ENCODE peak calls at places on chromosome 4, in eight cellular contexts. W is adrenal gland, B is thyroid gland, Z is MM.1S, Q is colonic mucosa, P is breast epithelium, N is upper lobe of left lung, E is GM12878. L is an unnamed sample.

GRCh38 chr4:105895609-105896460 is 564 bp downstream of the NPNT start:
- DNase-seq in Q (peak; percentile 60), B (peak; percentile 65), W (no peak), P (peak; percentile 69), E (no peak), N (peak; percentile 67), Z (peak; percentile 62), L (peak; percentile 26)

GRCh38 chr4:169314906-169315305 is 44.1 kb upstream of the SH3RF1 start:
- DNase-seq in B (peak; percentile 93), P (peak; percentile 60), Z (no peak), Q (peak; percentile 97), N (peak; percentile 62), W (peak; percentile 61), E (no peak), L (peak; percentile 50)

GRCh38 chr4:130165381-130165780 is 1069.4 kb downstream of the C4orf33 start:
- DNase-seq in P (no peak), N (no peak), Q (no peak), E (no peak), W (no peak), Z (no peak), B (no peak), L (no peak)

GRCh38 chr4:121199742-121200561 is 35.8 kb upstream of the TNIP3 start:
- DNase-seq in Z (no peak), W (no peak), E (peak; percentile 81), Q (no peak), B (no peak), N (no peak), P (no peak), L (no peak)

GRCh38 chr4:78002260-78002659 is 54.9 kb upstream of the FRAS1 start:
- DNase-seq in Z (no peak), N (no peak), B (no peak), Q (no peak), W (no peak), E (no peak), P (no peak), L (no peak)

GRCh38 chr4:38368612-38369011 is 295.4 kb upstream of the KLF3 start:
- DNase-seq in W (no peak), B (no peak), Q (no peak), P (no peak), E (no peak), Z (no peak), N (no peak), L (no peak)

GRCh38 chr4:158020175-158020574 is 152.7 kb downstream of the GASK1B start:
- DNase-seq in N (peak; percentile 77), Q (peak; percentile 36), B (no peak), E (no peak), P (no peak), Z (no peak), W (peak; percentile 48), L (peak; percentile 76)

GRCh38 chr4:95560791-95561190 is 12.0 kb upstream of the UNC5C start:
- DNase-seq in P (no peak), N (no peak), E (no peak), B (no peak), Z (no peak), Q (no peak), W (no peak), L (no peak)

GRCh38 chr4:177008071-177008835 is 215.5 kb upstream of the VEGFC start:
- DNase-seq in Q (no peak), E (no peak), Z (no peak), N (no peak), P (no peak), B (no peak), W (no peak), L (no peak)

GRCh38 chr4:110132822-110133719 is 65.3 kb downstream of the ELOVL6 start:
- DNase-seq in N (no peak), Q (peak; percentile 34), B (no peak), E (no peak), Z (no peak), W (no peak), P (no peak), L (no peak)

GRCh38 chr4:147361726-147362125 is 119.2 kb upstream of the EDNRA start:
- DNase-seq in Z (no peak), P (no peak), Q (peak; percentile 77), N (peak; percentile 34), W (peak; percentile 36), B (no peak), E (no peak), L (peak; percentile 61)

GRCh38 chr4:111400736-111401135 is 744.5 kb upstream of the FAM241A start:
- DNase-seq in P (no peak), W (no peak), N (no peak), Q (no peak), B (peak; percentile 31), E (no peak), Z (no peak), L (peak; percentile 49)

GRCh38 chr4:158769175-158769831 is 477 bp downstream of the FNIP2 start:
- DNase-seq in E (no peak), W (peak; percentile 47), P (no peak), B (peak; percentile 44), N (peak; percentile 55), Z (peak; percentile 34), Q (peak; percentile 45), L (peak; percentile 35)

GRCh38 chr4:2261110-2261852 is 628 bp downstream of the MXD4 start:
- DNase-seq in N (peak; percentile 61), E (no peak), Z (peak; percentile 61), Q (peak; percentile 62), W (peak; percentile 40), P (peak; percentile 58), B (peak; percentile 57), L (no peak)

GRCh38 chr4:101211146-101211553 is 136.2 kb downstream of the PPP3CA start:
- DNase-seq in B (no peak), N (no peak), E (no peak), Z (no peak), P (no peak), W (no peak), Q (no peak), L (no peak)

GRCh38 chr4:2497931-2498330 is 29.0 kb downstream of the RNF4 start:
- DNase-seq in E (peak; percentile 90), Q (no peak), B (peak; percentile 60), W (peak; percentile 44), N (peak; percentile 27), Z (peak; percentile 42), P (no peak), L (no peak)

GRCh38 chr4:153521467-153521866 is 55.3 kb downstream of the TMEM131L start:
- DNase-seq in Z (no peak), B (no peak), N (no peak), P (no peak), Q (peak; percentile 11), E (peak; percentile 57), W (no peak), L (no peak)

GRCh38 chr4:33060873-33061542 is 2340.8 kb downstream of the PCDH7 start:
- DNase-seq in W (no peak), N (peak; percentile 21), Q (peak; percentile 34), E (no peak), B (peak; percentile 41), Z (peak; percentile 22), P (no peak), L (peak; percentile 64)

GRCh38 chr4:83011779-83012630 is 1.4 kb upstream of the LIN54 start:
- DNase-seq in Z (peak; percentile 27), E (no peak), N (peak; percentile 48), Q (peak; percentile 53), P (peak; percentile 63), B (peak; percentile 70), W (peak; percentile 38), L (peak; percentile 49)

GRCh38 chr4:15805583-15806517 is 27.7 kb downstream of the CD38 start:
- DNase-seq in Q (peak; percentile 51), P (no peak), E (peak; percentile 48), Z (peak; percentile 74), B (peak; percentile 25), N (peak; percentile 30), W (peak; percentile 36), L (peak; percentile 63)

GRCh38 chr4:20249333-20249732 is 2.4 kb upstream of the SLIT2 start:
- DNase-seq in Q (no peak), B (peak; percentile 6), N (no peak), W (no peak), P (no peak), E (no peak), Z (peak; percentile 22), L (no peak)

GRCh38 chr4:20252656-20253271 is 1.1 kb downstream of the SLIT2 start:
- DNase-seq in Q (no peak), B (peak; percentile 34), N (peak; percentile 21), W (peak; percentile 71), E (no peak), P (peak; percentile 51), Z (peak; percentile 27), L (peak; percentile 29)

GRCh38 chr4:20251061-20251795 is 477 bp upstream of the SLIT2 start:
- DNase-seq in P (no peak), Q (no peak), Z (no peak), E (no peak), W (no peak), B (no peak), N (no peak), L (no peak)

GRCh38 chr4:20251796-20252655 is at the start of gene SLIT2:
- DNase-seq in W (peak; percentile 85), E (no peak), Z (peak; percentile 87), P (peak; percentile 86), B (peak; percentile 80), N (peak; percentile 64), Q (peak; percentile 80), L (peak; percentile 85)

GRCh38 chr4:20248155-20248558 is 3.5 kb upstream of the SLIT2 start:
- DNase-seq in B (no peak), E (no peak), N (no peak), Z (peak; percentile 43), P (no peak), Q (no peak), W (peak; percentile 25), L (no peak)
- H3K4me3 ChIP-seq in B (no peak overlapping the region), E (no peak overlapping the region), N (no peak overlapping the region), Z (no peak overlapping the region), P (no peak overlapping the region), Q (no peak overlapping the region), W (no peak overlapping the region), L (no peak overlapping the region)

GRCh38 chr4:17124767-17125166 is 226.3 kb upstream of the LDB2 start:
- DNase-seq in N (no peak), P (no peak), W (no peak), B (no peak), Z (no peak), Q (no peak), E (no peak), L (no peak)
- TF ChIP-seq CTCF in N (no peak), P (no peak), W (no peak), B (no peak), Z (no peak), Q (no peak), E (no peak), L (no peak)

GRCh38 chr4:149727663-149728062 is 88.0 kb downstream of the IQCM start:
- DNase-seq in Z (no peak), E (no peak), P (no peak), N (no peak), B (no peak), Q (no peak), W (no peak), L (no peak)
- H3K4me1 ChIP-seq in Z (no peaks in the 10 kb centered on the region), E (no peaks in the 10 kb centered on the region), P (no peaks in the 10 kb centered on the region), N (no peaks in the 10 kb centered on the region), B (no peaks in the 10 kb centered on the region), Q (no peaks in the 10 kb centered on the region), W (no peaks in the 10 kb centered on the region), L (no peaks in the 10 kb centered on the region)

DNA sequence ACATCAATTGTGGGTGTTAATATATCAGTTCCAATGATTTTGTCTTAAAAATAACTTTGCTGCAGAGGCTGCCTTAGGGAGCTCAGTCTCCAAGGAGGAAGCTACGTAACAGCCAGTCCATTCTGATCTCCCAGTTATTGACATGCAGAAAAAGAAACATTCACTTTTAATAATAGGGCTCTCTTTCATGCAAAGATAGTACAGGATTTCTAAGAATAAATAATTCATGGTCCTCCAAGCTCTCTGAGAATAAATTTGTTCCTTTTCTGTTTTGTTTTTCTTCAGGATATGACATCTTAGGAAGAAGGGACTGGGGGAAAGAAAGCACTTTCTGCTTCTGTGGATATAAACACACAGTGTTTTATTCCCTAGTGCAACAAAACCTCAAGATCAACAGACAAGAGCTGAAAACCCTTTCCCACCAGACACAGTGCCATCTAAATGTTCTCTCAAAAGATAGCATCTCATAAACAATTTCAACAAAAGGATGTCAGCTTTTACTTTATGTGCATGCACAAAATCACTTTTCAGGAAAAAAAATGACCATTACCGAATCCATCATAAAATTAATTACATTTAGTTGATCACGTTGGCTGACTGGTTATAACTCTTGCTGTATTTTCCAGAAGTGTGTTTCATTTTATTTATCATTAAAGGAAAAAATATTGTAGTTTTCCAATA is 372.5 kb upstream of the SLC7A11 start:
- DNase-seq in E (no peak), N (no peak), B (no peak), P (no peak), Q (no peak), W (no peak), Z (no peak), L (no peak)
- H3K4me3 ChIP-seq in E (no peak overlapping the region), N (no peak overlapping the region), B (no peak overlapping the region), P (no peak overlapping the region), Q (no peak overlapping the region), W (no peak overlapping the region), Z (no peak overlapping the region), L (no peak overlapping the region)